ENCODE peak calls at places on chromosomes 2 and 18, in eight cellular contexts. W, M, I, G, E, H, R and B are unnamed samples.

GRCh38 chr2:240815761-240816583 is 4.0 kb downstream of the KIF1A start:
- DNase-seq in G (no peak), I (no peak), W (no peak), M (no peak), E (no peak), R (no peak), H (no peak), B (no peak)

GRCh38 chr2:28621172-28622100 is 125.6 kb downstream of the PLB1 start:
- DNase-seq in M (peak; percentile 93), I (peak; percentile 94), H (peak; percentile 87), R (peak; percentile 82), W (peak; percentile 100), G (peak; percentile 64), E (peak; percentile 88), B (peak; percentile 97)

GRCh38 chr2:71609958-71610357 is 156.6 kb downstream of the DYSF start:
- DNase-seq in E (no peak), W (peak; percentile 50), I (peak; percentile 14), R (no peak), G (peak; percentile 43), M (peak; percentile 49), H (no peak), B (peak; percentile 17)

GRCh38 chr2:161843936-161844335 is 219.7 kb downstream of the SLC4A10 start:
- DNase-seq in G (no peak), R (no peak), I (no peak), W (no peak), H (no peak), E (no peak), M (no peak), B (no peak)

GRCh38 chr2:190891370-190891769 is 10.7 kb downstream of the GLS start:
- DNase-seq in W (no peak), E (no peak), R (no peak), M (no peak), G (no peak), H (no peak), I (no peak), B (no peak)

GRCh38 chr18:10020176-10020575 is 106.4 kb downstream of the VAPA start:
- DNase-seq in R (no peak), M (no peak), H (peak; percentile 92), I (no peak), W (no peak), G (no peak), E (no peak), B (peak; percentile 38)

GRCh38 chr2:5538717-5539116 is 153.5 kb upstream of the SOX11 start:
- DNase-seq in H (no peak), E (no peak), I (no peak), G (no peak), R (peak; percentile 22), M (peak; percentile 44), W (no peak), B (no peak)

GRCh38 chr2:98355881-98356280 is 9.6 kb downstream of the CNGA3 start:
- DNase-seq in G (no peak), W (no peak), M (no peak), H (no peak), I (no peak), R (no peak), E (no peak), B (no peak)

GRCh38 chr2:11631462-11631861 is 38.5 kb downstream of the NTSR2 start:
- DNase-seq in H (no peak), E (no peak), G (no peak), R (no peak), W (no peak), M (no peak), I (no peak), B (no peak)

GRCh38 chr2:235051436-235052260 is 99.8 kb downstream of the SH3BP4 start:
- DNase-seq in M (no peak), W (no peak), E (no peak), R (no peak), H (no peak), I (no peak), G (no peak), B (no peak)

GRCh38 chr2:156784034-156784433 is 347.9 kb downstream of the GPD2 start:
- DNase-seq in H (no peak), G (no peak), M (no peak), I (no peak), R (no peak), W (no peak), E (no peak), B (no peak)

GRCh38 chr18:49185636-49186035 is 234.9 kb upstream of the SMAD7 start:
- DNase-seq in I (no peak), H (no peak), R (no peak), W (peak; percentile 40), M (no peak), G (no peak), E (no peak), B (no peak)

GRCh38 chr2:50872543-50872942 is 159.4 kb downstream of the NRXN1 start:
- DNase-seq in I (no peak), G (no peak), M (no peak), R (no peak), E (no peak), H (no peak), W (no peak), B (no peak)

GRCh38 chr18:9741461-9741820 is 33.3 kb downstream of the RAB31 start:
- DNase-seq in H (no peak), W (no peak), E (no peak), I (no peak), M (no peak), G (no peak), R (no peak), B (no peak)

GRCh38 chr2:238334885-238335284 is 14.6 kb downstream of the TRAF3IP1 start:
- DNase-seq in M (no peak), H (no peak), G (no peak), W (no peak), E (no peak), R (no peak), I (no peak), B (no peak)

GRCh38 chr2:110101911-110102774 is 13.5 kb downstream of the MALL start:
- DNase-seq in W (peak; percentile 46), E (no peak), M (no peak), I (peak; percentile 62), G (no peak), R (no peak), H (no peak), B (peak; percentile 23)

GRCh38 chr2:65831528-65831927 is 399.1 kb upstream of the SPRED2 start:
- DNase-seq in E (no peak), W (no peak), H (no peak), M (no peak), G (no peak), I (no peak), R (no peak), B (no peak)

GRCh38 chr2:168254158-168254935 is 7.0 kb upstream of the STK39 start:
- DNase-seq in I (peak; percentile 23), W (no peak), G (no peak), M (no peak), R (no peak), H (no peak), E (no peak), B (peak; percentile 42)

GRCh38 chr2:72780483-72780882 is 45.4 kb downstream of the EXOC6B start:
- DNase-seq in H (peak; percentile 3), E (no peak), R (no peak), M (peak; percentile 32), I (no peak), W (peak; percentile 85), G (no peak), B (peak; percentile 77)

GRCh38 chr2:144834954-144835633 is 315.2 kb upstream of the ZEB2 start:
- DNase-seq in R (no peak), E (no peak), I (peak; percentile 49), G (no peak), H (no peak), M (peak; percentile 37), W (peak; percentile 45), B (peak; percentile 80)

GRCh38 chr2:102149644-102150455 is 7.3 kb downstream of the IL1R1 start:
- DNase-seq in W (peak; percentile 51), M (no peak), H (no peak), I (no peak), R (no peak), E (no peak), G (no peak), B (no peak)

GRCh38 chr2:29293830-29294438 is 178.7 kb downstream of the CLIP4 start:
- DNase-seq in E (no peak), I (peak; percentile 14), R (peak; percentile 68), W (peak; percentile 59), G (no peak), M (peak; percentile 75), H (no peak), B (peak; percentile 31)

GRCh38 chr2:204670124-204670523 is 124.8 kb downstream of the PARD3B start:
- DNase-seq in G (no peak), H (no peak), I (no peak), W (peak; percentile 43), M (peak; percentile 22), R (no peak), E (no peak), B (peak; percentile 12)

GRCh38 chr2:33673937-33674336 is 74.8 kb upstream of the FAM98A start:
- DNase-seq in I (peak; percentile 34), W (peak; percentile 55), M (peak; percentile 10), E (no peak), H (no peak), R (no peak), G (peak; percentile 20), B (peak; percentile 0)

GRCh38 chr2:241833938-241834852 is 24.5 kb downstream of the PDCD1 start:
- DNase-seq in M (no peak), E (no peak), H (no peak), I (no peak), R (no peak), W (no peak), G (no peak), B (no peak)

GRCh38 chr2:112547333-112547732 is 5.1 kb downstream of the POLR1B start:
- DNase-seq in M (peak; percentile 20), I (peak; percentile 91), E (no peak), G (no peak), H (no peak), R (no peak), W (no peak), B (peak; percentile 95)

GRCh38 chr2:179981085-179981484 is 26.0 kb downstream of the CWC22 start:
- DNase-seq in M (no peak), R (no peak), G (no peak), E (no peak), I (peak; percentile 28), W (peak; percentile 68), H (peak; percentile 51), B (peak; percentile 41)

GRCh38 chr2:98730851-98731708 is at the start of gene MGAT4A:
- DNase-seq in E (peak; percentile 66), H (peak; percentile 75), W (peak; percentile 73), I (no peak), G (peak; percentile 83), R (peak; percentile 42), M (peak; percentile 86), B (peak; percentile 5)